ENCODE peak calls at places on chromosomes 5 and 9, in five cellular contexts. E is activated T-helper 1 cell treated with anti-CD3 and anti-CD28 coated beads, Interleukin-2, amount 50 U/mL, for 16 hours; G is NCI-H1417; X is SK-N-DZ; A is putamen. U is an unnamed sample.
A peak's percentile ranks its signal among the peaks of the same experiment; 100 is the strongest.

GRCh38 chr9:71795097-71795807 is 26.9 kb upstream of the CEMIP2 start:
- DNase-seq in E (no peak), G (no peak), X (no peak), A (no peak), U (no peak)

GRCh38 chr9:134619983-134620612 is 21.5 kb upstream of the COL5A1 start:
- DNase-seq in E (no peak), G (no peak), X (no peak), A (no peak), U (no peak)

GRCh38 chr5:41787257-41787656 is 83.0 kb downstream of the OXCT1 start:
- DNase-seq in E (no peak), G (no peak), X (no peak), A (no peak), U (no peak)

GRCh38 chr9:4832786-4833579 is 40.2 kb downstream of the RCL1 start:
- DNase-seq in E (no peak), G (no peak), X (no peak), A (no peak), U (no peak)

GRCh38 chr5:96256795-96257470 is 176.1 kb downstream of the PCSK1 start:
- DNase-seq in E (no peak), G (no peak), X (peak; percentile 76), A (no peak), U (no peak)

GRCh38 chr5:51960617-51961115 is 577.4 kb downstream of the ISL1 start:
- DNase-seq in E (no peak), G (peak; percentile 18), X (no peak), A (no peak), U (no peak)

GRCh38 chr5:159642379-159642778 is 273.9 kb upstream of the ADRA1B start:
- DNase-seq in E (no peak), G (no peak), X (no peak), A (no peak), U (no peak)

GRCh38 chr5:96562614-96563013 is 99.6 kb upstream of the CAST start:
- DNase-seq in E (no peak), G (no peak), X (no peak), A (no peak), U (no peak)

GRCh38 chr9:125484632-125485282 is 222.3 kb downstream of the MAPKAP1 start:
- DNase-seq in E (no peak), G (no peak), X (no peak), A (no peak), U (no peak)

GRCh38 chr5:179607449-179607931 is 16.0 kb downstream of the HNRNPH1 start:
- DNase-seq in E (no peak), G (no peak), X (no peak), A (peak; percentile 45), U (peak; percentile 42)

GRCh38 chr9:23663536-23663935 is 162.5 kb downstream of the ELAVL2 start:
- DNase-seq in E (no peak), G (no peak), X (no peak), A (no peak), U (peak; percentile 81)

GRCh38 chr9:125525846-125526619 is 181.0 kb downstream of the MAPKAP1 start:
- DNase-seq in E (no peak), G (no peak), X (no peak), A (no peak), U (no peak)

GRCh38 chr5:159444441-159445082 is 114.3 kb upstream of the IL12B start:
- DNase-seq in E (no peak), G (peak; percentile 26), X (peak; percentile 66), A (peak; percentile 45), U (peak; percentile 28)

GRCh38 chr5:173981362-173981761 is 7.6 kb upstream of the C5orf47 start:
- DNase-seq in E (no peak), G (peak; percentile 34), X (no peak), A (no peak), U (no peak)

GRCh38 chr5:157535042-157535865 is 40.3 kb downstream of the ADAM19 start:
- DNase-seq in E (no peak), G (no peak), X (no peak), A (no peak), U (no peak)